ENCODE peak calls at places on chromosomes 2 and 18, in ten cellular contexts. K is HFF-Myc, M is body of pancreas, F is glutamatergic neuron, S is left ventricle myocardium inferior, A is neural crest cell, U is GM13977, C is IMR-90, O is HCT116, Q is NB4. X is an unnamed sample.

GRCh38 chr2:65364054-65364651 is 68.2 kb downstream of the SPRED2 start:
- DNase-seq in K (no peak), M (no peak), F (no peak), S (no peak), A (no peak), U (no peak), C (no peak), O (no peak), Q (no peak), X (no peak)

GRCh38 chr2:205969584-205969983 is 116.4 kb downstream of the INO80D start:
- DNase-seq in K (no peak), M (no peak), F (no peak), S (no peak), A (no peak), U (no peak), C (no peak), O (no peak), Q (no peak), X (no peak)

GRCh38 chr2:169828141-169828811 is 1.0 kb downstream of the UBR3 start:
- DNase-seq in K (no peak), M (peak), F (peak), S (peak), A (peak), U (peak), C (peak), O (no peak), Q (peak), X (no peak)

GRCh38 chr2:144354953-144355352 is 165.0 kb downstream of the ZEB2 start:
- DNase-seq in K (no peak), M (no peak), F (no peak), S (no peak), A (no peak), U (no peak), C (peak), O (no peak), Q (no peak), X (no peak)

GRCh38 chr2:200670313-200670712 is 84.5 kb downstream of the AOX1 start:
- DNase-seq in K (no peak), M (no peak), F (no peak), S (no peak), A (no peak), U (no peak), C (no peak), O (no peak), Q (no peak), X (no peak)

GRCh38 chr2:109129921-109130725 is 1.1 kb downstream of the SH3RF3 start:
- DNase-seq in K (no peak), M (no peak), F (no peak), S (no peak), A (no peak), U (peak), C (peak), O (no peak), Q (peak), X (no peak)

GRCh38 chr2:239891692-239892091 is 133.4 kb downstream of the NDUFA10 start:
- DNase-seq in K (no peak), M (no peak), F (no peak), S (no peak), A (no peak), U (no peak), C (no peak), O (no peak), Q (peak), X (no peak)

GRCh38 chr2:400988-401679 is 113.2 kb upstream of the ALKAL2 start:
- DNase-seq in K (no peak), M (peak), F (no peak), S (no peak), A (no peak), U (no peak), C (no peak), O (no peak), Q (no peak), X (peak)

GRCh38 chr2:147782521-147782920 is 62.3 kb upstream of the ACVR2A start:
- DNase-seq in K (no peak), M (no peak), F (no peak), S (no peak), A (no peak), U (no peak), C (peak), O (no peak), Q (no peak), X (peak)

GRCh38 chr2:23385351-23385747 is 370 bp downstream of the KLHL29 start:
- DNase-seq in K (no peak), M (peak), F (peak), S (peak), A (peak), U (peak), C (peak), O (no peak), Q (no peak), X (no peak)

GRCh38 chr18:832085-832681 is 20.1 kb upstream of the YES1 start:
- DNase-seq in K (no peak), M (peak), F (peak), S (peak), A (no peak), U (no peak), C (no peak), O (peak), Q (peak), X (no peak)

GRCh38 chr2:10527585-10527984 is 79.5 kb upstream of the ODC1 start:
- DNase-seq in K (no peak), M (no peak), F (no peak), S (no peak), A (no peak), U (no peak), C (no peak), O (no peak), Q (no peak), X (no peak)

GRCh38 chr2:177171418-177171865 is 41.2 kb upstream of the HNRNPA3 start:
- DNase-seq in K (no peak), M (peak), F (no peak), S (no peak), A (no peak), U (no peak), C (no peak), O (no peak), Q (peak), X (no peak)

GRCh38 chr2:218811382-218811781 is 20.2 kb downstream of the PRKAG3 start:
- DNase-seq in K (no peak), M (no peak), F (no peak), S (no peak), A (no peak), U (no peak), C (peak), O (no peak), Q (peak), X (no peak)

GRCh38 chr2:196200557-196200956 is 29.2 kb upstream of the STK17B start:
- DNase-seq in K (no peak), M (no peak), F (no peak), S (no peak), A (no peak), U (peak), C (no peak), O (no peak), Q (no peak), X (no peak)

GRCh38 chr2:107542314-107542740 is 284.4 kb upstream of the RGPD4 start:
- DNase-seq in K (no peak), M (peak), F (peak), S (no peak), A (no peak), U (no peak), C (no peak), O (no peak), Q (no peak), X (no peak)

GRCh38 chr2:71932780-71933466 is 214.7 kb downstream of the CYP26B1 start:
- DNase-seq in K (no peak), M (no peak), F (no peak), S (no peak), A (no peak), U (peak), C (no peak), O (no peak), Q (no peak), X (no peak)

GRCh38 chr2:236702693-236703092 is 133.1 kb downstream of the ACKR3 start:
- DNase-seq in K (no peak), M (peak), F (no peak), S (no peak), A (no peak), U (no peak), C (no peak), O (no peak), Q (no peak), X (no peak)

GRCh38 chr2:71783215-71783614 is 329.9 kb downstream of the DYSF start:
- DNase-seq in K (no peak), M (no peak), F (no peak), S (no peak), A (no peak), U (peak), C (peak), O (no peak), Q (no peak), X (no peak)

GRCh38 chr2:12819098-12819465 is 102.3 kb downstream of the TRIB2 start:
- DNase-seq in K (peak), M (peak), F (no peak), S (peak), A (no peak), U (no peak), C (peak), O (no peak), Q (peak), X (peak)

GRCh38 chr2:64942693-64943092 is 46.5 kb upstream of the SLC1A4 start:
- DNase-seq in K (no peak), M (no peak), F (no peak), S (no peak), A (no peak), U (no peak), C (no peak), O (no peak), Q (peak), X (no peak)

GRCh38 chr2:39606585-39606984 is 59.1 kb upstream of the TMEM178A start:
- DNase-seq in K (no peak), M (no peak), F (no peak), S (no peak), A (no peak), U (no peak), C (no peak), O (no peak), Q (no peak), X (peak)

GRCh38 chr2:134718095-134718955 is 475 bp downstream of the TMEM163 start:
- DNase-seq in K (no peak), M (peak), F (peak), S (peak), A (peak), U (peak), C (no peak), O (no peak), Q (no peak), X (no peak)

GRCh38 chr2:235077046-235077445 is 125.2 kb downstream of the SH3BP4 start:
- DNase-seq in K (no peak), M (no peak), F (no peak), S (no peak), A (no peak), U (no peak), C (no peak), O (no peak), Q (no peak), X (no peak)

GRCh38 chr2:230907361-230908093 is 17.5 kb downstream of the GPR55 start:
- DNase-seq in K (no peak), M (no peak), F (peak), S (no peak), A (no peak), U (no peak), C (no peak), O (no peak), Q (peak), X (no peak)

DNA sequence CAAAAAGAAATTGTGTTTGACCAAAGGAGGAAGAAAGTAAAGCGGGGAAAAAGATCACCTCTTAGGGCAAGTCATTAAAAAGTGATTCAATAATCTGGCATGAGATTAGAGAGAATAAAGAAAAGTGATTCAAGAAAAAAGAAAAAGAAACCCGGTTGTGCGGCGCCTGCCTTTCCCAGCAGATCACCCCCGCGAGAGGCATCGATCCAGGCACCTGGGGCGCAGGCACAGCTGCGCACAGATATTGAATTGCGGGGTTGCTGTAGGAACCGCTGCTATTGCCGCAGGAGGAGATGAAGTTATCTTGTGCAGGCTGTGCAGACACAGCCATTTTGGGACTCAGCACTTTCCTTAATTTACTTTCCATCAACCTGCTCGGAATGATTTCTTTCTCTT is 71.2 kb downstream of the PLB1 start:
- DNase-seq in K (no peak), M (peak), F (peak), S (no peak), A (no peak), U (peak), C (no peak), O (no peak), Q (no peak), X (no peak)
- TF ChIP-seq CTCF in K (no peak), M (no peak), F (peak), S (no peak), A (peak), U (no peak), C (no peak), O (no peak), Q (no peak), X (no peak)

GRCh38 chr18:76475450-76476203 is 19.4 kb downstream of the ZNF516 start:
- DNase-seq in K (no peak), M (no peak), F (no peak), S (no peak), A (no peak), U (no peak), C (no peak), O (no peak), Q (peak), X (no peak)
- TF ChIP-seq CTCF in K (peak), M (no peak), F (no peak), S (no peak), A (no peak), U (no peak), C (no peak), O (no peak), Q (peak), X (no peak)

GRCh38 chr2:2836343-2837070 is 505.4 kb upstream of the MYT1L start:
- DNase-seq in K (no peak), M (no peak), F (no peak), S (no peak), A (no peak), U (no peak), C (no peak), O (no peak), Q (no peak), X (no peak)
- TF ChIP-seq CTCF in K (no peak), M (no peak), F (no peak), S (no peak), A (no peak), U (no peak), C (no peak), O (no peak), Q (no peak), X (no peak)

GRCh38 chr2:20650880-20651730 is at the start of gene HS1BP3:
- DNase-seq in K (no peak), M (peak), F (peak), S (peak), A (peak), U (peak), C (peak), O (peak), Q (peak), X (no peak)
- TF ChIP-seq CTCF in K (peak), M (peak), F (peak), S (peak), A (peak), U (peak), C (peak), O (peak), Q (peak), X (peak)

DNA sequence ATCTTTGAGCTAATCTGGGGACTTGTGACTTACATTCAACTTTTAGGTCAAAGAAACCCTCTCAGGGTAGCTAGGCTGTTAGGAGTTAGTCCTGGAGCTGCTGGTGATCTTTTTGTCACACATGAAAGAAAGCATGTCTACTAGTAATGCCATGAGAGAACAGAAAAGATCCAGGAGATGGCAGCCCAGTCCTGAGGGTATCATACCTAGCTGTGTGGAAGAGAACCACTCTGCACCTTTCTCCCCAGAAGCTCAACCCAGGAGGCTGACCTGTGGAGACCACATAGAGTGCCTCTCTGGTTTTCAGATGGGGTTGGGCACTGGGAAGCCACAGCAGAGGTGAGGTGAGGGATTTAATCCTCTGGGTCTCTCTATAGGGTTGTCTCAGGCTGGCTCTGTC is 460.2 kb upstream of the UBE2E3 start:
- DNase-seq in K (no peak), M (no peak), F (no peak), S (no peak), A (no peak), U (no peak), C (peak), O (peak), Q (no peak), X (no peak)
- TF ChIP-seq CTCF in K (no peak), M (no peak), F (no peak), S (no peak), A (no peak), U (no peak), C (peak), O (peak), Q (no peak), X (no peak)

DNA sequence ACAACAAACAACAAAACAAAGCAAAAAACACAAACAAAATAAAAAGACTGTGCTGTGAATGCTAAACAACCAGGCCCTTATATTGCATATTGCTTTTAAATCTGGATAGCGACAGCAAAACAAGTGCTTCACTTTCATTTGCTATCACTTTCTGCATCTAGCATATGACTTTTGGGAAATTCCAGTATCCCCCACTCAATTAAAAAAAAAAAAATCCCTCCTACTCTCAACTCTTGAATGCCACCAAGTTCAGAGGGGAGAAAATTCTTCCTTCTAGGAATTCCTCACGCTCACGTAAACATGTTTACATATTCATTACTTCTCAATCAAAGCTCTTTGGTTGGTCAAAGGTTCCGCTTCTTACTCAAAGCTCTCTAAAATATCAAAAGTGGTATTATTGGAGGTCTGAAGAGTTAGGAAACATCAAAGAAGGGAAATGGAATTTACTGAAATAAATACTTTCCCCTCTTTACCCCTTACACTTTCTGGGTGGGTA is 4.1 kb downstream of the DOCK10 start:
- DNase-seq in K (no peak), M (no peak), F (no peak), S (no peak), A (no peak), U (no peak), C (no peak), O (no peak), Q (no peak), X (no peak)
- TF ChIP-seq CTCF in K (no peak), M (no peak), F (no peak), S (no peak), A (no peak), U (no peak), C (no peak), O (no peak), Q (no peak), X (no peak)

GRCh38 chr2:44009136-44009744 is 13.5 kb upstream of the LRPPRC start:
- DNase-seq in K (no peak), M (no peak), F (no peak), S (no peak), A (no peak), U (no peak), C (no peak), O (no peak), Q (no peak), X (no peak)
- TF ChIP-seq CTCF in K (no peak), M (no peak), F (no peak), S (no peak), A (peak), U (no peak), C (no peak), O (no peak), Q (no peak), X (peak)

GRCh38 chr2:128469203-128469602 is 150.5 kb upstream of the HS6ST1 start:
- DNase-seq in K (no peak), M (no peak), F (no peak), S (no peak), A (no peak), U (peak), C (no peak), O (peak), Q (peak), X (no peak)
- TF ChIP-seq CTCF in K (peak), M (no peak), F (peak), S (no peak), A (peak), U (peak), C (peak), O (peak), Q (peak), X (no peak)

GRCh38 chr18:76656925-76657324 is 161.9 kb upstream of the ZNF516 start:
- DNase-seq in K (no peak), M (no peak), F (no peak), S (no peak), A (no peak), U (no peak), C (no peak), O (no peak), Q (no peak), X (no peak)

GRCh38 chr18:76657428-76657827 is 162.4 kb upstream of the ZNF516 start:
- DNase-seq in K (no peak), M (no peak), F (no peak), S (no peak), A (no peak), U (no peak), C (no peak), O (no peak), Q (peak), X (no peak)

GRCh38 chr18:76660571-76661192 is 161.7 kb upstream of the ZNF236 start:
- DNase-seq in K (no peak), M (no peak), F (no peak), S (no peak), A (no peak), U (no peak), C (no peak), O (no peak), Q (no peak), X (no peak)

GRCh38 chr18:76657911-76658475 is 163.0 kb upstream of the ZNF516 start:
- DNase-seq in K (no peak), M (no peak), F (no peak), S (no peak), A (no peak), U (no peak), C (no peak), O (no peak), Q (peak), X (no peak)

GRCh38 chr18:76658627-76659026 is 163.6 kb upstream of the ZNF516 start:
- DNase-seq in K (no peak), M (no peak), F (peak), S (no peak), A (peak), U (peak), C (no peak), O (no peak), Q (peak), X (no peak)
- TF ChIP-seq CTCF in K (peak), M (no peak), F (peak), S (no peak), A (peak), U (peak), C (peak), O (peak), Q (peak), X (peak)